ENCODE peak calls at places on chromosomes 2 and 18, in seven cellular contexts. K is activated CD4-positive, alpha-beta T cell treated with anti-CD3 and anti-CD28 coated beads, Interleukin-2, amount 10 ng/mL, durations not matched to agents 7 days and 5 days; T is body of pancreas; G is cardiac muscle cell; X is activated T-cell treated with anti-CD3 and anti-CD28 coated beads for 4 hours; A is GDM1; V is naive thymus-derived CD8-positive, alpha-beta T cell. H is an unnamed sample.

GRCh38 chr2:240893363-240893828 is 2.6 kb downstream of the MAB21L4 start:
- DNase-seq in K (no peak), T (no peak), G (peak; percentile 51), X (peak; percentile 55), A (no peak), V (no peak), H (no peak)

GRCh38 chr18:43485565-43485964 is 208.3 kb upstream of the SYT4 start:
- DNase-seq in K (no peak), T (peak; percentile 75), G (no peak), X (no peak), A (no peak), V (no peak), H (no peak)

GRCh38 chr18:8751692-8752091 is 46.3 kb downstream of the MTCL1 start:
- DNase-seq in K (no peak), T (no peak), G (no peak), X (no peak), A (no peak), V (no peak), H (no peak)

GRCh38 chr18:35095983-35096676 is 54.9 kb downstream of the MAPRE2 start:
- DNase-seq in K (no peak), T (no peak), G (no peak), X (no peak), A (no peak), V (no peak), H (no peak)

GRCh38 chr2:188588235-188588634 is 296.6 kb downstream of the GULP1 start:
- DNase-seq in K (no peak), T (no peak), G (no peak), X (no peak), A (no peak), V (no peak), H (no peak)

GRCh38 chr2:40360652-40361051 is 91.2 kb downstream of the SLC8A1 start:
- DNase-seq in K (no peak), T (no peak), G (no peak), X (no peak), A (no peak), V (no peak), H (no peak)

GRCh38 chr18:49446481-49446880 is 14.0 kb downstream of the DYM start:
- DNase-seq in K (no peak), T (no peak), G (no peak), X (no peak), A (no peak), V (no peak), H (no peak)

GRCh38 chr18:35083174-35083712 is 42.0 kb downstream of the MAPRE2 start:
- DNase-seq in K (no peak), T (no peak), G (no peak), X (no peak), A (no peak), V (no peak), H (no peak)

GRCh38 chr2:136020831-136021230 is 35.4 kb upstream of the DARS1 start:
- DNase-seq in K (no peak), T (no peak), G (no peak), X (no peak), A (no peak), V (no peak), H (no peak)

GRCh38 chr2:72081450-72081849 is 66.2 kb downstream of the CYP26B1 start:
- DNase-seq in K (no peak), T (no peak), G (peak; percentile 30), X (no peak), A (no peak), V (no peak), H (no peak)

GRCh38 chr2:170221317-170222288 is 43.7 kb downstream of the MYO3B start:
- DNase-seq in K (no peak), T (no peak), G (peak; percentile 34), X (no peak), A (no peak), V (no peak), H (no peak)

GRCh38 chr2:121722479-121722878 is 14.2 kb downstream of the NIFK start:
- DNase-seq in K (no peak), T (no peak), G (peak; percentile 19), X (no peak), A (no peak), V (no peak), H (no peak)

GRCh38 chr2:242052421-242052820 is 182.9 kb downstream of the RTP5 start:
- DNase-seq in K (no peak), T (no peak), G (no peak), X (no peak), A (no peak), V (no peak), H (no peak)

GRCh38 chr18:76388891-76389423 is 106.1 kb downstream of the ZNF516 start:
- DNase-seq in K (no peak), T (no peak), G (no peak), X (no peak), A (no peak), V (no peak), H (no peak)

GRCh38 chr2:12032975-12033374 is 286.5 kb downstream of the LPIN1 start:
- DNase-seq in K (no peak), T (no peak), G (peak; percentile 6), X (no peak), A (no peak), V (no peak), H (no peak)

GRCh38 chr18:49019446-49020045 is 68.8 kb upstream of the SMAD7 start:
- DNase-seq in K (no peak), T (no peak), G (no peak), X (no peak), A (no peak), V (no peak), H (no peak)

GRCh38 chr2:98782570-98782969 is 51.6 kb upstream of the MGAT4A start:
- DNase-seq in K (no peak), T (no peak), G (no peak), X (no peak), A (no peak), V (no peak), H (no peak)

GRCh38 chr2:9590635-9591034 is 35.0 kb upstream of the ADAM17 start:
- DNase-seq in K (no peak), T (no peak), G (no peak), X (no peak), A (no peak), V (no peak), H (no peak)

GRCh38 chr2:184444217-184444616 is 154.1 kb upstream of the ZNF804A start:
- DNase-seq in K (no peak), T (peak; percentile 4), G (no peak), X (no peak), A (no peak), V (no peak), H (no peak)

GRCh38 chr2:224268441-224268840 is 133.5 kb downstream of the FAM124B start:
- DNase-seq in K (no peak), T (peak; percentile 6), G (peak; percentile 91), X (no peak), A (no peak), V (no peak), H (no peak)

GRCh38 chr18:832085-832681 is 20.1 kb upstream of the YES1 start:
- DNase-seq in K (peak; percentile 29), T (no peak), G (no peak), X (no peak), A (no peak), V (no peak), H (no peak)

GRCh38 chr2:188293601-188294482 is 2.2 kb downstream of the GULP1 start:
- DNase-seq in K (no peak), T (peak; percentile 78), G (peak; percentile 77), X (no peak), A (no peak), V (no peak), H (no peak)

GRCh38 chr2:28821295-28821958 is 10.8 kb downstream of the SPDYA start:
- DNase-seq in K (peak; percentile 76), T (peak; percentile 63), G (peak; percentile 73), X (peak; percentile 65), A (peak; percentile 35), V (peak; percentile 63), H (peak; percentile 22)

H was measured in stimulated activated naive CD4-positive, alpha-beta T cell.